ENCODE peak calls at places on chromosomes 6 and 20, in seven cellular contexts. L, Y, H, V, C, Q and P are unnamed samples.

GRCh38 chr20:37336369-37337207 is 9.4 kb upstream of the SRC start:
- DNase-seq in L (no peak), Y (peak), H (no peak), V (peak), C (no peak), Q (peak), P (peak)

GRCh38 chr20:17345321-17345720 is 118.5 kb downstream of the PCSK2 start:
- DNase-seq in L (no peak), Y (no peak), H (no peak), V (no peak), C (peak), Q (no peak), P (no peak)

GRCh38 chr6:162056745-162057144 is 670.8 kb downstream of the PRKN start:
- DNase-seq in L (no peak), Y (peak), H (peak), V (no peak), C (peak), Q (no peak), P (peak)

GRCh38 chr6:165872311-165872710 is 209.3 kb upstream of the PDE10A start:
- DNase-seq in L (no peak), Y (no peak), H (no peak), V (no peak), C (no peak), Q (no peak), P (no peak)

GRCh38 chr6:48736486-48737206 is 625.6 kb upstream of the PTCHD4 start:
- DNase-seq in L (no peak), Y (peak), H (peak), V (no peak), C (peak), Q (no peak), P (no peak)

GRCh38 chr6:70112686-70113570 is 190.0 kb downstream of the COL9A1 start:
- DNase-seq in L (peak), Y (no peak), H (no peak), V (no peak), C (no peak), Q (no peak), P (no peak)

GRCh38 chr20:57851025-57851682 is 141.3 kb upstream of the PMEPA1 start:
- DNase-seq in L (no peak), Y (no peak), H (no peak), V (no peak), C (no peak), Q (no peak), P (no peak)

GRCh38 chr6:100344761-100345160 is 120.0 kb downstream of the SIM1 start:
- DNase-seq in L (no peak), Y (peak), H (no peak), V (no peak), C (peak), Q (no peak), P (no peak)

GRCh38 chr20:52105573-52106422 is 85.8 kb downstream of the ZFP64 start:
- DNase-seq in L (no peak), Y (peak), H (no peak), V (no peak), C (peak), Q (no peak), P (no peak)

GRCh38 chr6:150279533-150279932 is 89.3 kb upstream of the IYD start:
- DNase-seq in L (no peak), Y (no peak), H (no peak), V (no peak), C (no peak), Q (no peak), P (no peak)

GRCh38 chr20:49444553-49444990 is 37.9 kb downstream of the KCNB1 start:
- DNase-seq in L (no peak), Y (no peak), H (no peak), V (no peak), C (no peak), Q (no peak), P (no peak)

GRCh38 chr6:6610031-6610591 is 21.6 kb downstream of the LY86 start:
- DNase-seq in L (no peak), Y (no peak), H (no peak), V (peak), C (no peak), Q (peak), P (peak)

GRCh38 chr6:11575408-11576033 is 38.0 kb downstream of the TMEM170B start:
- DNase-seq in L (peak), Y (peak), H (peak), V (peak), C (peak), Q (peak), P (peak)

GRCh38 chr20:25082498-25082873 is 545 bp upstream of the VSX1 start:
- DNase-seq in L (no peak), Y (no peak), H (no peak), V (no peak), C (no peak), Q (no peak), P (no peak)

GRCh38 chr6:13278184-13278583 is 50.2 kb downstream of the TBC1D7 start:
- DNase-seq in L (no peak), Y (no peak), H (no peak), V (no peak), C (no peak), Q (peak), P (peak)

GRCh38 chr6:3138341-3138740 is 19.0 kb downstream of the TUBB2A start:
- DNase-seq in L (no peak), Y (peak), H (no peak), V (no peak), C (peak), Q (no peak), P (peak)

GRCh38 chr6:137805622-137806021 is 61.4 kb upstream of the TNFAIP3 start:
- DNase-seq in L (peak), Y (peak), H (no peak), V (no peak), C (no peak), Q (no peak), P (no peak)

GRCh38 chr6:44051516-44051915 is 75.7 kb downstream of the MRPL14 start:
- DNase-seq in L (no peak), Y (peak), H (peak), V (no peak), C (peak), Q (no peak), P (no peak)

GRCh38 chr6:44050872-44051421 is 76.3 kb downstream of the MRPL14 start:
- DNase-seq in L (no peak), Y (no peak), H (no peak), V (no peak), C (no peak), Q (no peak), P (no peak)

GRCh38 chr6:44053760-44054556 is 73.3 kb downstream of the MRPL14 start:
- DNase-seq in L (no peak), Y (peak), H (no peak), V (no peak), C (peak), Q (no peak), P (no peak)

GRCh38 chr6:44053106-44053756 is 74.0 kb downstream of the MRPL14 start:
- DNase-seq in L (no peak), Y (no peak), H (no peak), V (no peak), C (no peak), Q (no peak), P (no peak)

GRCh38 chr6:44052419-44053011 is 74.7 kb downstream of the MRPL14 start:
- DNase-seq in L (no peak), Y (peak), H (no peak), V (no peak), C (peak), Q (no peak), P (peak)
- TF ChIP-seq CTCF in L (no peak), Y (peak), H (no peak), V (no peak), C (peak), Q (no peak), P (no peak)

GRCh38 chr6:35048631-35049083 is 92.5 kb downstream of the TCP11 start:
- DNase-seq in L (no peak), Y (peak), H (peak), V (peak), C (peak), Q (no peak), P (peak)
- H3K4me3 ChIP-seq in L (no peak), Y (no peak), H (no peak), V (no peak), C (peak), Q (no peak), P (no peak)

GRCh38 chr6:109033655-109034054 is 61.0 kb downstream of the SESN1 start:
- DNase-seq in L (no peak), Y (no peak), H (no peak), V (no peak), C (no peak), Q (no peak), P (no peak)
- TF ChIP-seq CTCF in L (no peak), Y (no peak), H (no peak), V (no peak), C (no peak), Q (no peak), P (no peak)

DNA sequence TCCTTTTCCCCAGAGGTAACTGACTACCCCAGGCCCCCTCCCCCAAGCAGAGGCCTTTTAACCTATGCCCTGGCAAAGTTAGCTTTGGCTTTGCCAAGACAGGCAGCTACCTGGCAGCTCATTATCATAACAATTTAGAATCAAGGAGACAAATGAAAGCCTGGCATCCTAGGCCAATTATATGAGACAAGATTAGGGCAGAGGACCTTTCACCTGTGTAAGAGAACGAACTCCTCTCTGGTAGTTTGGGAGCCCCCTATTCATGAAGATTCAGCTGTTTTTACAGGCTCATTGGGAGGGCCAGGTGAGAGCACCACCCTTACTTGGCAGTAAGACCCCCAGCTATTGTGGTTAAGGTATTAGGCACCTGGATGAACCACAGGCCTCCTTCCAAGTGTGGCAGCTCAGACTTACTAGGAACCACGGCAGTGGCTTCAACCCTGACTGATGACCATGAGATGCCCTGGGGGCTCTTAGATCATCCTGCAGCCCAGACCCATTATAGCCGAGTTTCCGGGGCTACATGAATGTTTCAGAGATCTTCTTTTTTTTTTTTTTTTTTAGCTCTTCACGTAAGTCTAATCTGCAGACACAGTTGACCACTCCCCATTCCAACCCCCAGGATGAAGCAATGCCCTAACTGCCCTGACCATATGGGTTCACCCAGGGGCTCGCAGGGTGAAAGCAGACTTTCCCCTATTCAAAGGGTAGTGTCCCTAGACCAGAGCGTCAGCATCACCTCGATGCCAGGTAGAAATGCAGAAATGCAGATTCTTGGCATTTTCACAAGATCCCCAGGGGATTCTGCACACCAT is 56.3 kb downstream of the RAB44 start:
- DNase-seq in L (no peak), Y (no peak), H (no peak), V (no peak), C (no peak), Q (peak), P (peak)
- H3K4me3 ChIP-seq in L (no peak), Y (no peak), H (no peak), V (no peak), C (no peak), Q (peak), P (no peak)

GRCh38 chr6:106085687-106085983 is 501 bp upstream of the PRDM1 start:
- DNase-seq in L (no peak), Y (no peak), H (no peak), V (no peak), C (peak), Q (no peak), P (no peak)

GRCh38 chr6:106087548-106088325 is 1.6 kb downstream of the PRDM1 start:
- DNase-seq in L (no peak), Y (peak), H (peak), V (no peak), C (peak), Q (no peak), P (no peak)

GRCh38 chr6:106092279-106092678 is 6.1 kb downstream of the PRDM1 start:
- DNase-seq in L (no peak), Y (no peak), H (no peak), V (no peak), C (no peak), Q (no peak), P (no peak)

GRCh38 chr6:106085984-106086832 is at the start of gene PRDM1:
- DNase-seq in L (peak), Y (peak), H (no peak), V (peak), C (peak), Q (peak), P (peak)

GRCh38 chr6:106089981-106090380 is 3.8 kb downstream of the PRDM1 start:
- DNase-seq in L (no peak), Y (peak), H (no peak), V (no peak), C (peak), Q (peak), P (peak)
- TF ChIP-seq CTCF in L (no peak), Y (no peak), H (peak), V (no peak), C (peak), Q (peak), P (no peak)

GRCh38 chr6:10402648-10403311 is 12.1 kb downstream of the TFAP2A start:
- DNase-seq in L (no peak), Y (no peak), H (no peak), V (no peak), C (no peak), Q (no peak), P (peak)
- H3K4me3 ChIP-seq in L (no peak), Y (no peak), H (no peak), V (no peak), C (no peak), Q (no peak), P (peak)

GRCh38 chr20:1423625-1424106 is 30.8 kb upstream of the FKBP1A start:
- DNase-seq in L (peak), Y (peak), H (peak), V (no peak), C (peak), Q (peak), P (peak)
- TF ChIP-seq CTCF in L (no peak), Y (no peak), H (peak), V (no peak), C (peak), Q (no peak), P (peak)

DNA sequence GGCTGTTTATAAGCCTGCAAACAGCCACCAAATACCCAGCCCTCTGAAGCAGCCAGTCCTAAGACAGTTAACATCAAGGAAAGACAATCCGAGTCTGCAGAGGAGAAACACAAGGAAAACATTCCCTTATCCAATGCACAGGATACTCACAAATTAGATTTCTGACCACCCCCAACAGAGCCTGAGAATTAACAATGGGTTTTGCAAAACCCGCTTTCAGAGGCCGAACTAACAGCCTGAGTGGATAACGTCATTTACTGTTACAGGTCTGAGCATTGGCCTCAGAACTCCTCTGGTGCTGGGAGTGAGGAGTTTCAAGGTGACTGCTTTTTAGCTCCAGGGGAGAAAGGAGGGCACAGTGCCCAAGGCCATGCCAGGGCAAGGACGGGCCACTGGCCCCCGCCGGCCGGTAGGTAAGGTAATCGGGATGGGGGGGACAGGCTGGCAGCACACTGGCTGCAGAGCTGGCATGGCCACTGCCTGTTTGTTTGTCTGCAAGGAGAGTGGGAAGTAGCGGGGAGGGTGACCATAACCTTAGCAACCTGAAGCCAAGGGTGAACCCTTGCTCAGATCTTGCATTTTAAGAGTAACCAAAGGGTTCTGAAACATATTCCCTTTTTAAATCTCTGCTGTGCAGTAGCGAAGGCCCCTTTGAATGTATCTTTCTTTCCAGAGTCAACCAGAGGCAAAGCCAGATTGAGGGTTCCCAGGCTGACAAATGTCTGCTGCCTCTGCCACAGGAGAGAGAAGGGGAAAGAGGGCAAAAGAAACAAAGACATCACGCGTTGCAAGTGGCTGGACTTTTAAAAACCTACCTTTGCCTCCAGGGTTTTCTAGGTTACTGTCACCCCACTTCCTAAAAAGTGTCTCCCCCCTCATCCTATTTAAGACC is 3.9 kb downstream of the ZMYND8 start:
- DNase-seq in L (peak), Y (peak), H (no peak), V (no peak), C (no peak), Q (peak), P (no peak)
- H3K4me3 ChIP-seq in L (no peak), Y (peak), H (peak), V (peak), C (peak), Q (peak), P (peak)